ENCODE peak calls at places on chromosomes 16 and 17, in ten cellular contexts. S, C, Z, T, U, W, X, G, B and L are unnamed samples.
A peak's percentile ranks its signal among the peaks of the same experiment; 100 is the strongest.

GRCh38 chr16:48099455-48099854 is 56.3 kb downstream of the ABCC12 start:
- DNase-seq in S (no peak), C (no peak), Z (peak; percentile 35), T (peak; percentile 71), U (no peak), W (no peak), X (no peak), G (no peak), B (no peak), L (no peak)

GRCh38 chr17:22277595-22277994 is 585.3 kb downstream of the KCNJ18 start:
- DNase-seq in S (no peak), C (no peak), Z (no peak), T (no peak), U (no peak), W (no peak), X (no peak), G (no peak), B (no peak), L (no peak)

GRCh38 chr16:12655530-12655929 is 148.2 kb downstream of the CPPED1 start:
- DNase-seq in S (no peak), C (no peak), Z (no peak), T (no peak), U (no peak), W (no peak), X (no peak), G (no peak), B (no peak), L (no peak)

GRCh38 chr17:6577686-6578263 is 21.4 kb upstream of the PITPNM3 start:
- DNase-seq in S (no peak), C (no peak), Z (no peak), T (peak; percentile 62), U (no peak), W (no peak), X (peak; percentile 68), G (no peak), B (no peak), L (peak; percentile 67)

GRCh38 chr16:58654456-58655214 is 25.0 kb upstream of the CNOT1 start:
- DNase-seq in S (no peak), C (no peak), Z (no peak), T (no peak), U (no peak), W (no peak), X (no peak), G (no peak), B (no peak), L (no peak)

GRCh38 chr17:81471804-81472456 is 40.7 kb downstream of the ACTG1 start:
- DNase-seq in S (peak; percentile 93), C (peak; percentile 88), Z (no peak), T (peak; percentile 66), U (no peak), W (no peak), X (peak; percentile 62), G (peak; percentile 19), B (peak; percentile 66), L (peak; percentile 60)

GRCh38 chr17:59151007-59151406 is 4.0 kb downstream of the SKA2 start:
- DNase-seq in S (no peak), C (no peak), Z (no peak), T (no peak), U (no peak), W (no peak), X (no peak), G (peak; percentile 17), B (no peak), L (no peak)

GRCh38 chr16:75580-76501 is 2.2 kb upstream of the MPG start:
- DNase-seq in S (peak; percentile 64), C (peak; percentile 87), Z (peak; percentile 84), T (peak; percentile 92), U (peak; percentile 67), W (no peak), X (peak; percentile 71), G (peak; percentile 79), B (peak; percentile 76), L (peak; percentile 78)

GRCh38 chr16:11871193-11871592 is 19.9 kb upstream of the RSL1D1 start:
- DNase-seq in S (peak; percentile 38), C (no peak), Z (no peak), T (peak; percentile 87), U (peak; percentile 20), W (no peak), X (no peak), G (peak; percentile 42), B (no peak), L (no peak)

GRCh38 chr17:12406623-12407228 is 259.0 kb upstream of the MYOCD start:
- DNase-seq in S (no peak), C (no peak), Z (no peak), T (peak; percentile 69), U (peak; percentile 4), W (no peak), X (no peak), G (peak; percentile 21), B (no peak), L (no peak)

GRCh38 chr17:12403881-12404398 is 261.8 kb upstream of the MYOCD start:
- DNase-seq in S (no peak), C (no peak), Z (no peak), T (no peak), U (no peak), W (no peak), X (no peak), G (peak; percentile 15), B (no peak), L (no peak)

GRCh38 chr17:12409082-12409481 is 256.6 kb upstream of the MYOCD start:
- DNase-seq in S (no peak), C (no peak), Z (no peak), T (no peak), U (no peak), W (no peak), X (no peak), G (no peak), B (no peak), L (no peak)

GRCh38 chr17:12410721-12411120 is 255.0 kb upstream of the MYOCD start:
- DNase-seq in S (no peak), C (no peak), Z (no peak), T (no peak), U (no peak), W (no peak), X (no peak), G (no peak), B (no peak), L (no peak)

GRCh38 chr17:12407495-12407894 is 258.2 kb upstream of the MYOCD start:
- DNase-seq in S (no peak), C (no peak), Z (no peak), T (no peak), U (no peak), W (no peak), X (no peak), G (no peak), B (no peak), L (no peak)
- H3K4me3 ChIP-seq in S (no peak overlapping the region), C (no peak overlapping the region), Z (no peak overlapping the region), T (no peak overlapping the region), U (no peak overlapping the region), W (no peak overlapping the region), X (no peak overlapping the region), G (no peak overlapping the region), B (no peak overlapping the region), L (no peak overlapping the region)

GRCh38 chr17:77707546-77707945 is 251.0 kb upstream of the TNRC6C start:
- DNase-seq in S (no peak), C (no peak), Z (no peak), T (no peak), U (no peak), W (no peak), X (no peak), G (no peak), B (no peak), L (no peak)
- H3K4me1 ChIP-seq in S (no peaks in the 10 kb centered on the region), C (no peaks in the 10 kb centered on the region), Z (no peaks in the 10 kb centered on the region), T (no peaks in the 10 kb centered on the region), U (no peaks in the 10 kb centered on the region), W (no peaks in the 10 kb centered on the region), X (no peaks in the 10 kb centered on the region), G (no peaks in the 10 kb centered on the region), B (no peaks in the 10 kb centered on the region), L (no peaks in the 10 kb centered on the region)

DNA sequence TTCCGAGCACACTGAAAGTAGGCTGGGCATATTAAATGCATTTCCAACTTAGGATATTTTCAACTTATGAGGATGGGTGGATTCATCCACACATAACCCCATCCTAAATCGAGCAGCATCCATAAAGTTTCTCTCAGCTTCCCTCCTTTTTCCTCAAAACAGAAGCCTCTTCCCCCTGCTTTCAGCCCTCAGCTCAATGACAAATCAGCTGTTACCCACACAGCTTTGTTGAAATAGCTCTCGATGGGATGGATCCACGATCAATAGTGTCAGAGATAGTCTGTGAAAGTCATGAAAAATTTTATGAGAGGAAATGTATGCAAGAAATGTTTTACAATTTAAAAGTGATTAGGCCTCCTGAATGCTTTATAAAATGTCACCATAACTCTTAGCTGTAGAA is 2.5 kb downstream of the DHX33 start:
- DNase-seq in S (no peak), C (no peak), Z (no peak), T (no peak), U (no peak), W (no peak), X (no peak), G (no peak), B (no peak), L (no peak)
- H3K4me3 ChIP-seq in S (no peak overlapping the region), C (no peak overlapping the region), Z (no peak overlapping the region), T (no peak overlapping the region), U (no peak overlapping the region), W (peak overlapping the region; percentile 87), X (no peak overlapping the region), G (no peak overlapping the region), B (no peak overlapping the region), L (no peak overlapping the region)

GRCh38 chr17:30970757-30971567 is at the start of gene RNF135:
- DNase-seq in S (peak; percentile 90), C (peak; percentile 82), Z (peak; percentile 84), T (peak; percentile 96), U (peak; percentile 81), W (no peak), X (peak; percentile 88), G (peak; percentile 88), B (peak; percentile 81), L (peak; percentile 87)
- H3K4me1 ChIP-seq in S (peaks cover 4% of the 10 kb centered on the region), C (no peaks in the 10 kb centered on the region), Z (peaks cover 35% of the 10 kb centered on the region), T (no peaks in the 10 kb centered on the region), U (peaks cover 8% of the 10 kb centered on the region), W (peaks cover 15% of the 10 kb centered on the region), X (peaks cover 35% of the 10 kb centered on the region), G (no peaks in the 10 kb centered on the region), B (no peaks in the 10 kb centered on the region), L (peaks cover 13% of the 10 kb centered on the region)